ENCODE peak calls at places on chromosome 1, in nine cellular contexts. E is H7; J is amniotic stem cell; U is activated T-cell treated with anti-CD3 and anti-CD28 coated beads, Interleukin-2, amount 50 U/mL, for 72 hours; L is retina; K is stomach; P is AG09319; N is amygdala; X is astrocyte of the cerebellum. R is an unnamed sample.

GRCh38 chr1:162629651-162630050 is 2.6 kb upstream of the DDR2 start:
- DNase-seq in J (peak; percentile 41), U (no peak), P (no peak), E (no peak), K (no peak), X (peak; percentile 55), L (no peak), N (no peak), R (no peak)

GRCh38 chr1:198201956-198202784 is 45.4 kb downstream of the NEK7 start:
- DNase-seq in K (no peak), X (no peak), L (no peak), P (no peak), N (no peak), U (peak; percentile 52), E (no peak), J (no peak), R (no peak)

GRCh38 chr1:160247053-160247452 is 15.3 kb downstream of the DCAF8 start:
- DNase-seq in U (no peak), N (no peak), J (no peak), P (no peak), E (no peak), L (no peak), K (no peak), X (no peak), R (no peak)

GRCh38 chr1:9253706-9254105 is 19.1 kb downstream of the H6PD start:
- DNase-seq in J (no peak), U (no peak), X (no peak), K (no peak), P (no peak), E (no peak), L (peak; percentile 47), N (no peak), R (no peak)

GRCh38 chr1:194466706-194467105 is 1280.3 kb upstream of the B3GALT2 start:
- DNase-seq in P (no peak), N (no peak), K (no peak), X (no peak), L (no peak), U (no peak), J (no peak), E (no peak), R (no peak)

GRCh38 chr1:37519613-37520012 is 5.0 kb upstream of the MEAF6 start:
- DNase-seq in N (no peak), L (no peak), U (peak; percentile 23), P (no peak), E (no peak), X (no peak), K (no peak), J (no peak), R (no peak)

GRCh38 chr1:159015440-159015909 is 5.8 kb downstream of the IFI16 start:
- DNase-seq in N (no peak), U (peak; percentile 64), J (peak; percentile 45), K (peak; percentile 47), X (no peak), P (peak; percentile 38), E (no peak), L (no peak), R (peak; percentile 30)

GRCh38 chr1:36881541-36881940 is 152.8 kb downstream of the GRIK3 start:
- DNase-seq in P (no peak), L (no peak), E (no peak), N (no peak), J (no peak), U (no peak), X (no peak), K (peak; percentile 4), R (no peak)

GRCh38 chr1:29470087-29470787 is 233.9 kb downstream of the PTPRU start:
- DNase-seq in P (no peak), L (peak; percentile 30), E (peak; percentile 28), N (no peak), X (no peak), U (no peak), J (no peak), K (peak; percentile 18), R (no peak)

GRCh38 chr1:157241185-157241538 is 103.0 kb upstream of the ETV3 start:
- DNase-seq in K (no peak), N (no peak), U (no peak), P (no peak), J (no peak), L (no peak), X (no peak), E (no peak), R (no peak)

GRCh38 chr1:23524716-23525401 is 6.2 kb downstream of the E2F2 start:
- DNase-seq in J (no peak), N (no peak), P (no peak), L (peak; percentile 46), K (peak; percentile 65), X (no peak), E (peak; percentile 75), U (peak; percentile 40), R (no peak)

GRCh38 chr1:102550729-102551384 is 554.1 kb upstream of the OLFM3 start:
- DNase-seq in K (no peak), L (peak; percentile 3), E (no peak), U (peak; percentile 3), P (no peak), N (no peak), J (no peak), X (no peak), R (no peak)

GRCh38 chr1:55195523-55196233 is 19.5 kb downstream of the USP24 start:
- DNase-seq in K (no peak), X (no peak), E (no peak), P (no peak), J (no peak), L (no peak), N (no peak), U (no peak), R (no peak)

GRCh38 chr1:179817789-179818188 is 59.8 kb downstream of the TOR1AIP2 start:
- DNase-seq in L (no peak), X (no peak), J (no peak), E (no peak), K (no peak), U (no peak), N (no peak), P (no peak), R (no peak)

GRCh38 chr1:54595956-54596498 is 27.3 kb downstream of the FAM151A start:
- DNase-seq in X (no peak), L (no peak), E (no peak), U (no peak), P (no peak), N (no peak), K (no peak), J (no peak), R (no peak)

GRCh38 chr1:219938706-219939105 is 10.3 kb upstream of the SLC30A10 start:
- DNase-seq in J (no peak), L (no peak), E (no peak), N (no peak), U (no peak), K (no peak), X (no peak), P (no peak), R (no peak)

GRCh38 chr1:231487019-231487418 is 41.5 kb upstream of the TSNAX start:
- DNase-seq in E (no peak), N (no peak), X (no peak), P (no peak), U (no peak), L (no peak), K (no peak), J (no peak), R (no peak)

GRCh38 chr1:78006491-78006890 is 1.8 kb downstream of the DNAJB4 start:
- DNase-seq in J (no peak), L (no peak), P (no peak), N (no peak), X (no peak), E (no peak), K (no peak), U (no peak), R (no peak)

GRCh38 chr1:179910934-179911333 is 28.8 kb downstream of the TOR1AIP1 start:
- DNase-seq in E (no peak), U (no peak), L (no peak), J (no peak), X (no peak), P (no peak), N (no peak), K (no peak), R (no peak)